ENCODE peak calls at places on chromosome 4, in six cellular contexts. K, D, M, I, C and S are unnamed samples.

GRCh38 chr4:86834901-86835300 is 14.3 kb downstream of the SLC10A6 start:
- DNase-seq in K (peak; percentile 43), D (no peak), M (peak; percentile 89), I (peak; percentile 76), C (no peak), S (peak; percentile 86)

GRCh38 chr4:121675715-121676114 is 21.1 kb downstream of the ANXA5 start:
- DNase-seq in K (no peak), D (no peak), M (peak; percentile 61), I (peak; percentile 90), C (no peak), S (no peak)

GRCh38 chr4:162793571-162793970 is 373.1 kb downstream of the NAF1 start:
- DNase-seq in K (no peak), D (no peak), M (no peak), I (peak; percentile 89), C (no peak), S (peak; percentile 56)

GRCh38 chr4:60155088-60155487 is 1045.0 kb upstream of the ADGRL3 start:
- DNase-seq in K (no peak), D (no peak), M (no peak), I (no peak), C (no peak), S (no peak)

GRCh38 chr4:116925900-116926457 is 159.4 kb downstream of the TRAM1L1 start:
- DNase-seq in K (no peak), D (peak; percentile 8), M (no peak), I (peak; percentile 3), C (no peak), S (peak; percentile 16)

GRCh38 chr4:57109847-57110634 is at the start of gene IGFBP7:
- DNase-seq in K (no peak), D (peak; percentile 77), M (no peak), I (peak; percentile 67), C (no peak), S (no peak)

GRCh38 chr4:52873191-52873590 is 11.1 kb downstream of the RASL11B start:
- DNase-seq in K (no peak), D (no peak), M (no peak), I (no peak), C (no peak), S (no peak)

GRCh38 chr4:87188063-87188462 is 32.4 kb downstream of the KLHL8 start:
- DNase-seq in K (peak; percentile 61), D (no peak), M (peak; percentile 65), I (peak; percentile 60), C (peak; percentile 70), S (no peak)

GRCh38 chr4:160175064-160175643 is 1072.3 kb downstream of the RAPGEF2 start:
- DNase-seq in K (no peak), D (no peak), M (no peak), I (peak; percentile 2), C (no peak), S (no peak)

GRCh38 chr4:150960818-150961217 is 54.3 kb downstream of the LRBA start:
- DNase-seq in K (no peak), D (no peak), M (no peak), I (peak; percentile 73), C (no peak), S (no peak)

GRCh38 chr4:187469627-187470026 is 525.9 kb upstream of the ZFP42 start:
- DNase-seq in K (no peak), D (no peak), M (peak; percentile 28), I (no peak), C (no peak), S (no peak)

GRCh38 chr4:161926033-161926828 is 237.6 kb downstream of the FSTL5 start:
- DNase-seq in K (no peak), D (no peak), M (no peak), I (peak; percentile 29), C (no peak), S (peak; percentile 16)